ENCODE peak calls at places on chromosome 2, in seven cellular contexts. One of them, this sample, is unnamed.

GRCh38 chr2:218472980-218473379 is 54.1 kb downstream of the VIL1 start:
- DNase-seq in ovary: no peak
- DNase-seq in SK-N-SH: no peak
- DNase-seq in neural crest cell: no peak
- DNase-seq in brain microvascular endothelial cell: no peak
- DNase-seq in OCI-LY7: no peak
- DNase-seq in CD4-positive, alpha-beta T cell: no peak
- DNase-seq in this sample: no peak

GRCh38 chr2:161424992-161425391 is 8.9 kb downstream of the TBR1 start:
- DNase-seq in ovary: no peak
- DNase-seq in SK-N-SH: no peak
- DNase-seq in neural crest cell: no peak
- DNase-seq in brain microvascular endothelial cell: no peak
- DNase-seq in OCI-LY7: no peak
- DNase-seq in CD4-positive, alpha-beta T cell: no peak
- DNase-seq in this sample: no peak

GRCh38 chr2:158457092-158457825 is 507 bp downstream of the PKP4 start:
- DNase-seq in ovary: peak
- DNase-seq in SK-N-SH: peak
- DNase-seq in neural crest cell: peak
- DNase-seq in brain microvascular endothelial cell: peak
- DNase-seq in OCI-LY7: peak
- DNase-seq in CD4-positive, alpha-beta T cell: peak
- DNase-seq in this sample: peak

GRCh38 chr2:239951117-239951734 is 73.9 kb downstream of the NDUFA10 start:
- DNase-seq in ovary: peak
- DNase-seq in SK-N-SH: no peak
- DNase-seq in neural crest cell: no peak
- DNase-seq in brain microvascular endothelial cell: no peak
- DNase-seq in OCI-LY7: no peak
- DNase-seq in CD4-positive, alpha-beta T cell: no peak
- DNase-seq in this sample: no peak

GRCh38 chr2:128497461-128497860 is 178.8 kb upstream of the HS6ST1 start:
- DNase-seq in ovary: no peak
- DNase-seq in SK-N-SH: no peak
- DNase-seq in neural crest cell: no peak
- DNase-seq in brain microvascular endothelial cell: no peak
- DNase-seq in OCI-LY7: no peak
- DNase-seq in CD4-positive, alpha-beta T cell: no peak
- DNase-seq in this sample: no peak

GRCh38 chr2:121196132-121196848 is 88.7 kb downstream of the TFCP2L1 start:
- DNase-seq in ovary: no peak
- DNase-seq in SK-N-SH: no peak
- DNase-seq in neural crest cell: no peak
- DNase-seq in brain microvascular endothelial cell: no peak
- DNase-seq in OCI-LY7: no peak
- DNase-seq in CD4-positive, alpha-beta T cell: no peak
- DNase-seq in this sample: no peak

GRCh38 chr2:157840568-157841156 is 35.5 kb downstream of the ACVR1 start:
- DNase-seq in ovary: peak
- DNase-seq in SK-N-SH: no peak
- DNase-seq in neural crest cell: no peak
- DNase-seq in brain microvascular endothelial cell: no peak
- DNase-seq in OCI-LY7: no peak
- DNase-seq in CD4-positive, alpha-beta T cell: no peak
- DNase-seq in this sample: no peak

GRCh38 chr2:181466661-181467576 is 9.7 kb downstream of the ITGA4 start:
- DNase-seq in ovary: peak
- DNase-seq in SK-N-SH: peak
- DNase-seq in neural crest cell: peak
- DNase-seq in brain microvascular endothelial cell: peak
- DNase-seq in OCI-LY7: peak
- DNase-seq in CD4-positive, alpha-beta T cell: peak
- DNase-seq in this sample: no peak

GRCh38 chr2:126894082-126894481 is 4.6 kb upstream of the TEX51 start:
- DNase-seq in ovary: no peak
- DNase-seq in SK-N-SH: no peak
- DNase-seq in neural crest cell: no peak
- DNase-seq in brain microvascular endothelial cell: no peak
- DNase-seq in OCI-LY7: no peak
- DNase-seq in CD4-positive, alpha-beta T cell: no peak
- DNase-seq in this sample: no peak

GRCh38 chr2:236654496-236654895 is 84.9 kb downstream of the ACKR3 start:
- DNase-seq in ovary: no peak
- DNase-seq in SK-N-SH: no peak
- DNase-seq in neural crest cell: no peak
- DNase-seq in brain microvascular endothelial cell: no peak
- DNase-seq in OCI-LY7: no peak
- DNase-seq in CD4-positive, alpha-beta T cell: no peak
- DNase-seq in this sample: no peak

GRCh38 chr2:219420687-219421086 is 2.5 kb downstream of the DES start:
- DNase-seq in ovary: no peak
- DNase-seq in SK-N-SH: no peak
- DNase-seq in neural crest cell: no peak
- DNase-seq in brain microvascular endothelial cell: no peak
- DNase-seq in OCI-LY7: no peak
- DNase-seq in CD4-positive, alpha-beta T cell: no peak
- DNase-seq in this sample: no peak

GRCh38 chr2:177796011-177796410 is 276.6 kb downstream of the PDE11A start:
- DNase-seq in ovary: no peak
- DNase-seq in SK-N-SH: no peak
- DNase-seq in neural crest cell: no peak
- DNase-seq in brain microvascular endothelial cell: no peak
- DNase-seq in OCI-LY7: no peak
- DNase-seq in CD4-positive, alpha-beta T cell: no peak
- DNase-seq in this sample: no peak

GRCh38 chr2:41916177-41916576 is 131.6 kb upstream of the PKDCC start:
- DNase-seq in ovary: no peak
- DNase-seq in SK-N-SH: no peak
- DNase-seq in neural crest cell: no peak
- DNase-seq in brain microvascular endothelial cell: no peak
- DNase-seq in OCI-LY7: no peak
- DNase-seq in CD4-positive, alpha-beta T cell: no peak
- DNase-seq in this sample: no peak

GRCh38 chr2:50606860-50607259 is 425.1 kb downstream of the NRXN1 start:
- DNase-seq in ovary: no peak
- DNase-seq in SK-N-SH: peak
- DNase-seq in neural crest cell: no peak
- DNase-seq in brain microvascular endothelial cell: no peak
- DNase-seq in OCI-LY7: no peak
- DNase-seq in CD4-positive, alpha-beta T cell: no peak
- DNase-seq in this sample: no peak
- TF ChIP-seq CTCF in ovary: no peak
- TF ChIP-seq CTCF in SK-N-SH: peak
- TF ChIP-seq CTCF in neural crest cell: no peak
- TF ChIP-seq CTCF in brain microvascular endothelial cell: no peak
- TF ChIP-seq CTCF in OCI-LY7: peak
- TF ChIP-seq CTCF in CD4-positive, alpha-beta T cell: no peak
- TF ChIP-seq CTCF in this sample: no peak

GRCh38 chr2:156334496-156335478 is 2.3 kb upstream of the NR4A2 start:
- DNase-seq in ovary: peak
- DNase-seq in SK-N-SH: peak
- DNase-seq in neural crest cell: peak
- DNase-seq in brain microvascular endothelial cell: peak
- DNase-seq in OCI-LY7: peak
- DNase-seq in CD4-positive, alpha-beta T cell: peak
- DNase-seq in this sample: no peak

GRCh38 chr2:156333274-156333950 is 891 bp upstream of the NR4A2 start:
- DNase-seq in ovary: no peak
- DNase-seq in SK-N-SH: no peak
- DNase-seq in neural crest cell: no peak
- DNase-seq in brain microvascular endothelial cell: peak
- DNase-seq in OCI-LY7: no peak
- DNase-seq in CD4-positive, alpha-beta T cell: peak
- DNase-seq in this sample: no peak

GRCh38 chr2:156332452-156333273 is at the start of gene NR4A2:
- DNase-seq in ovary: peak
- DNase-seq in SK-N-SH: peak
- DNase-seq in neural crest cell: peak
- DNase-seq in brain microvascular endothelial cell: peak
- DNase-seq in OCI-LY7: no peak
- DNase-seq in CD4-positive, alpha-beta T cell: peak
- DNase-seq in this sample: peak

GRCh38 chr2:156331572-156332451 is 709 bp downstream of the NR4A2 start:
- DNase-seq in ovary: peak
- DNase-seq in SK-N-SH: peak
- DNase-seq in neural crest cell: peak
- DNase-seq in brain microvascular endothelial cell: peak
- DNase-seq in OCI-LY7: no peak
- DNase-seq in CD4-positive, alpha-beta T cell: peak
- DNase-seq in this sample: no peak

DNA sequence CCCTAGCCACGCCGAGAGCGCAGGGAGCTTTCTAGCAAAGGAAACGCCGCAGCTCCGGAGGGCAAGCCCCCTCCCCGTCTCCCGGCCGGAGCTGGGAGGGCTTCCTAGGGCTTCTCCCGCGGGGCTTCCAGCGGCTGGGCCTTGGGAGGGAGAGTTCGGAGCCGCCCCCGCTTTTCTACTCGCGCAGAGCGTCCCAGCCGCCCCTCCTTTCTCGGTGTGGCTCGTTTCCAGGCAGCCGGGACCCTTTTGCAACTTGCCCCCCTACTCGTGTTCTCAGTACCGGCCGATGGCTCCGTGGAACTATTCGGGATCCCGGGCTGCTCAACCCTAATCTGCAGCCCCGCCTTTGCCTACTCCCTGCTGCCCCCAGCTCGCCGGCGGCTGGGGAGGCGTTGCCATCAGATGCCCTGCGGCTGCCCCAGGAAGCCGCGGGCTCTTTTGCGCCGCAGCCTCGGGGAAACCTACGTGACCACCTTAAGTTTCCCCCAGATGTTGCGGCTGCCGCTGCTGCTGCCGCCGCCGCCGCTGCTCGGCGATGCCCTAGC is 1.5 kb upstream of the NR4A2 start:
- DNase-seq in ovary: peak
- DNase-seq in SK-N-SH: peak
- DNase-seq in neural crest cell: peak
- DNase-seq in brain microvascular endothelial cell: peak
- DNase-seq in OCI-LY7: peak
- DNase-seq in CD4-positive, alpha-beta T cell: peak
- DNase-seq in this sample: no peak
- TF ChIP-seq CTCF in ovary: no peak
- TF ChIP-seq CTCF in SK-N-SH: no peak
- TF ChIP-seq CTCF in neural crest cell: no peak
- TF ChIP-seq CTCF in brain microvascular endothelial cell: no peak
- TF ChIP-seq CTCF in OCI-LY7: no peak
- TF ChIP-seq CTCF in CD4-positive, alpha-beta T cell: no peak
- TF ChIP-seq CTCF in this sample: no peak

GRCh38 chr2:10240161-10240681 is 62.5 kb upstream of the HPCAL1 start:
- DNase-seq in ovary: peak
- DNase-seq in SK-N-SH: no peak
- DNase-seq in neural crest cell: no peak
- DNase-seq in brain microvascular endothelial cell: no peak
- DNase-seq in OCI-LY7: no peak
- DNase-seq in CD4-positive, alpha-beta T cell: no peak
- DNase-seq in this sample: no peak

GRCh38 chr2:10238991-10239485 is 63.7 kb upstream of the HPCAL1 start:
- DNase-seq in ovary: peak
- DNase-seq in SK-N-SH: no peak
- DNase-seq in neural crest cell: no peak
- DNase-seq in brain microvascular endothelial cell: no peak
- DNase-seq in OCI-LY7: no peak
- DNase-seq in CD4-positive, alpha-beta T cell: no peak
- DNase-seq in this sample: no peak

GRCh38 chr2:10238396-10238795 is 64.3 kb upstream of the HPCAL1 start:
- DNase-seq in ovary: peak
- DNase-seq in SK-N-SH: no peak
- DNase-seq in neural crest cell: no peak
- DNase-seq in brain microvascular endothelial cell: no peak
- DNase-seq in OCI-LY7: no peak
- DNase-seq in CD4-positive, alpha-beta T cell: no peak
- DNase-seq in this sample: no peak

GRCh38 chr2:10240911-10241610 is 61.6 kb upstream of the HPCAL1 start:
- DNase-seq in ovary: peak
- DNase-seq in SK-N-SH: no peak
- DNase-seq in neural crest cell: no peak
- DNase-seq in brain microvascular endothelial cell: no peak
- DNase-seq in OCI-LY7: no peak
- DNase-seq in CD4-positive, alpha-beta T cell: no peak
- DNase-seq in this sample: no peak

DNA sequence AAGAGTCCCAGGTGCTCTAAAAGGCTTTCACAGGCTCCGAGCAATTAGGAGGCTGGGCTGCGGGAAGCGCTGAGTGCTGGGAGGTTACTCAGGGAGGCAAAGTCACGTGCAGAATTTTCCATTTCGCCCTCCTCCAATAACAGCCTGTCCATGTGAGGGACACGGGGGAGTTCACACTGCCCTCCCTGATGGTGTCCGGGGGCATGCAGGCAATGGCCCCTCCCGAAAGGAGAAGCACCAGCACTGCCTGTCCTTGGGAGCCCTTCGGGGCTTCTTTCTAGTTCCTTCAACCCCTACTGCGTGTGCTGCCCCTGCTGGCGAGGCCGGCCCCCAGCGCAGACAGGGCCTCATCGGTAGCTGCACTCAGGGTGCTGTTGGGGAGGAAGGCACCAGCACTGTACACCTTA is 63.1 kb upstream of the HPCAL1 start:
- DNase-seq in ovary: peak
- DNase-seq in SK-N-SH: no peak
- DNase-seq in neural crest cell: no peak
- DNase-seq in brain microvascular endothelial cell: no peak
- DNase-seq in OCI-LY7: no peak
- DNase-seq in CD4-positive, alpha-beta T cell: no peak
- DNase-seq in this sample: no peak
- TF ChIP-seq CTCF in ovary: no peak
- TF ChIP-seq CTCF in SK-N-SH: no peak
- TF ChIP-seq CTCF in neural crest cell: no peak
- TF ChIP-seq CTCF in brain microvascular endothelial cell: peak
- TF ChIP-seq CTCF in OCI-LY7: peak
- TF ChIP-seq CTCF in CD4-positive, alpha-beta T cell: no peak
- TF ChIP-seq CTCF in this sample: no peak

DNA sequence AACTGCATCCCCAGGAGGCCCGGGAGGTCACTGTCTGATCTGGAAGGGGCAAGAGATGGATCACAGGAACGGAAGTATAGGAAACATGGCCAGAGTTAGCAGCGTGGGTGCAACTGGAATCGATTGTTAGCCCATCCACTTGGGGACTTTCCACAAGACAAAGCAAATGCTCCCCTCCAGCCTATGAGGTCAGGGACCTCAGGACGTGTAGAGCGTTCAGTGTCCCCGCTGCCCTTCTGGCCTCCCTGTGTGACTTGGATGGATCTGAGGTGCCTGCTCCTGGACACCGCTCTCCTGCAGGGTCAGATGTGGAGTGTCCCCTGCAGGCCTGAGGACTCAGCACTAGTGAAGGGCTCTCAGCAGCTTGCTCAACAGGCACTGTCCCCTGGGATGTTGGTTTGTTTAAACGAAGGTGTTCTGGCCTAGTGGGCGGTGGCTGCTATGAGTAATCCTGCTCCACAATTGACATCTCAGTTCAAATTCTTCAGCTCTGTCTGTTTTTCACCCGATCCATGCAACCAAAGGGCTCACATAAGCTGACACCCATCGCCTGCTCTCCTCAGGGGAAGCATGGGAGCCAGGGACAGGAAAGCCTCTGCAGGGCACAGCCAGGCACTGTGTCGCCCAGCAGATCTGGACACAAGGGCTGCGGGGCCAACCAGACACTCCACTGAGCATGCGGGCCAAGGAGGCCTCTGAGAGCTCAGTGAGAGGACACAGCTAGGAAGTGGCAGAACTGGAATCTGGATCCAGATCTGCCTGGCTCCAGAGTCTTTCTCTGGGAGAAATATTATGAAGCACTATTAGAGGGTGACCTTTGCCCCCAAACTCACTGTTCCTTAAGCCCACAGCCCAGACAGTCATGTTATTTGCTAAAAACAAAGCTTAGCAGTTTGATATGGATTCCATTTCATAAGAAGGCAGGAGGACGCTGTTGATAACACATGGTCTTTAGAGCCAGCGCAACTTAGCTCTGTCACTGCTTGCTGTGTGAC is 78.5 kb downstream of the RHOB start:
- DNase-seq in ovary: no peak
- DNase-seq in SK-N-SH: no peak
- DNase-seq in neural crest cell: no peak
- DNase-seq in brain microvascular endothelial cell: peak
- DNase-seq in OCI-LY7: no peak
- DNase-seq in CD4-positive, alpha-beta T cell: no peak
- DNase-seq in this sample: peak
- TF ChIP-seq CTCF in ovary: no peak
- TF ChIP-seq CTCF in SK-N-SH: no peak
- TF ChIP-seq CTCF in neural crest cell: no peak
- TF ChIP-seq CTCF in brain microvascular endothelial cell: peak
- TF ChIP-seq CTCF in OCI-LY7: no peak
- TF ChIP-seq CTCF in CD4-positive, alpha-beta T cell: no peak
- TF ChIP-seq CTCF in this sample: peak

This sample was measured in GM10248.